ENCODE peak calls at places on chromosomes 3 and 15, in nine cellular contexts. W is upper lobe of right lung, K is ascending aorta, H is body of pancreas, O is right lobe of liver, G is AG04450, L is colonic mucosa, Q is pancreas, S is foreskin keratinocyte. A is an unnamed sample. For H3K27me3, the result is how much of the 10 kb centered on the place peaks cover.

GRCh38 chr15:36090276-36090946 is 489.0 kb upstream of the CDIN1 start:
- DNase-seq in W (no peak), K (no peak), H (no peak), O (no peak), G (no peak), L (no peak), Q (no peak), S (no peak), A (no peak)

GRCh38 chr3:37641556-37641955 is 220.1 kb upstream of the CTDSPL start:
- DNase-seq in W (no peak), K (no peak), H (no peak), O (no peak), G (no peak), L (no peak), Q (no peak), S (no peak), A (no peak)

GRCh38 chr15:29570121-29570930 is 251.9 kb downstream of the TJP1 start:
- DNase-seq in W (no peak), K (no peak), H (peak), O (peak), G (no peak), L (peak), Q (peak), S (no peak), A (no peak)

GRCh38 chr3:107242579-107242978 is 134.7 kb upstream of the CCDC54 start:
- DNase-seq in W (no peak), K (no peak), H (no peak), O (no peak), G (no peak), L (no peak), Q (no peak), S (no peak), A (no peak)

GRCh38 chr3:52504977-52505376 is 9.8 kb downstream of the STAB1 start:
- DNase-seq in W (no peak), K (no peak), H (no peak), O (no peak), G (no peak), L (no peak), Q (no peak), S (no peak), A (no peak)

GRCh38 chr3:54660599-54661210 is 267.2 kb downstream of the LRTM1 start:
- DNase-seq in W (no peak), K (no peak), H (peak), O (no peak), G (no peak), L (no peak), Q (no peak), S (no peak), A (no peak)

GRCh38 chr3:68306571-68306970 is 625.8 kb downstream of the TAFA4 start:
- DNase-seq in W (no peak), K (no peak), H (no peak), O (no peak), G (no peak), L (peak), Q (no peak), S (no peak), A (no peak)

GRCh38 chr3:104750581-104750980 is 616.1 kb upstream of the ALCAM start:
- DNase-seq in W (no peak), K (no peak), H (no peak), O (no peak), G (no peak), L (no peak), Q (no peak), S (no peak), A (no peak)

GRCh38 chr3:184399410-184399809 is 19.6 kb downstream of the CHRD start:
- DNase-seq in W (no peak), K (no peak), H (peak), O (no peak), G (peak), L (no peak), Q (no peak), S (peak), A (no peak)

GRCh38 chr3:129793356-129793755 is 100.2 kb downstream of the TMCC1 start:
- DNase-seq in W (no peak), K (no peak), H (no peak), O (no peak), G (no peak), L (no peak), Q (no peak), S (peak), A (no peak)

GRCh38 chr3:182793663-182794454 is 555 bp downstream of the ATP11B start:
- DNase-seq in W (peak), K (peak), H (peak), O (peak), G (no peak), L (peak), Q (peak), S (peak), A (peak)

GRCh38 chr3:80097674-80098073 is 329.9 kb upstream of the ROBO1 start:
- DNase-seq in W (no peak), K (no peak), H (no peak), O (no peak), G (no peak), L (no peak), Q (no peak), S (peak), A (no peak)

GRCh38 chr3:41418961-41419691 is 219.8 kb downstream of the CTNNB1 start:
- DNase-seq in W (no peak), K (no peak), H (no peak), O (no peak), G (peak), L (no peak), Q (no peak), S (peak), A (no peak)

GRCh38 chr3:186121271-186121670 is 12.4 kb upstream of the ETV5 start:
- DNase-seq in W (no peak), K (no peak), H (peak), O (no peak), G (no peak), L (no peak), Q (peak), S (no peak), A (no peak)

GRCh38 chr3:187352581-187353575 is 15.3 kb upstream of the RTP4 start:
- DNase-seq in W (no peak), K (no peak), H (no peak), O (no peak), G (no peak), L (peak), Q (no peak), S (peak), A (no peak)

GRCh38 chr15:79212589-79213139 is 69.9 kb upstream of the ANKRD34C start:
- DNase-seq in W (no peak), K (no peak), H (no peak), O (no peak), G (no peak), L (no peak), Q (no peak), S (no peak), A (no peak)

GRCh38 chr3:49869525-49870126 is at the start of gene CAMKV:
- DNase-seq in W (no peak), K (no peak), H (peak), O (no peak), G (no peak), L (no peak), Q (no peak), S (no peak), A (no peak)

GRCh38 chr3:43686333-43686699 is 4.4 kb upstream of the ABHD5 start:
- DNase-seq in W (no peak), K (no peak), H (no peak), O (no peak), G (no peak), L (no peak), Q (no peak), S (no peak), A (no peak)

GRCh38 chr3:55481067-55481917 is 5.8 kb downstream of the WNT5A start:
- DNase-seq in W (peak), K (no peak), H (peak), O (no peak), G (no peak), L (peak), Q (peak), S (peak), A (no peak)

GRCh38 chr15:70062321-70062956 is 35.3 kb downstream of the TLE3 start:
- DNase-seq in W (peak), K (peak), H (peak), O (no peak), G (peak), L (peak), Q (peak), S (peak), A (no peak)

GRCh38 chr3:37291275-37291700 is 116.9 kb upstream of the LRRFIP2 start:
- DNase-seq in W (no peak), K (no peak), H (no peak), O (no peak), G (peak), L (no peak), Q (no peak), S (peak), A (no peak)

GRCh38 chr3:156535162-156535627 is 19.7 kb downstream of the SSR3 start:
- DNase-seq in W (no peak), K (peak), H (peak), O (peak), G (peak), L (peak), Q (peak), S (peak), A (no peak)

GRCh38 chr3:93904568-93904967 is 69.1 kb downstream of the PROS1 start:
- DNase-seq in W (no peak), K (no peak), H (no peak), O (no peak), G (no peak), L (no peak), Q (no peak), S (peak), A (no peak)

GRCh38 chr3:52193059-52193458 is 4.9 kb upstream of the ALAS1 start:
- DNase-seq in W (no peak), K (no peak), H (no peak), O (peak), G (no peak), L (no peak), Q (no peak), S (no peak), A (no peak)

GRCh38 chr3:196708467-196708866 is 3.6 kb downstream of the CEP19 start:
- DNase-seq in W (no peak), K (no peak), H (no peak), O (no peak), G (no peak), L (no peak), Q (no peak), S (peak), A (no peak)

GRCh38 chr3:73512095-73512494 is 112.6 kb downstream of the PDZRN3 start:
- DNase-seq in W (no peak), K (no peak), H (no peak), O (no peak), G (peak), L (no peak), Q (no peak), S (no peak), A (no peak)

GRCh38 chr3:186053954-186054353 is 54.9 kb downstream of the ETV5 start:
- DNase-seq in W (no peak), K (no peak), H (no peak), O (no peak), G (peak), L (no peak), Q (no peak), S (no peak), A (no peak)

GRCh38 chr15:77877869-77878577 is 199.5 kb downstream of the TBC1D2B start:
- DNase-seq in W (no peak), K (no peak), H (no peak), O (no peak), G (no peak), L (no peak), Q (no peak), S (no peak), A (no peak)

DNA sequence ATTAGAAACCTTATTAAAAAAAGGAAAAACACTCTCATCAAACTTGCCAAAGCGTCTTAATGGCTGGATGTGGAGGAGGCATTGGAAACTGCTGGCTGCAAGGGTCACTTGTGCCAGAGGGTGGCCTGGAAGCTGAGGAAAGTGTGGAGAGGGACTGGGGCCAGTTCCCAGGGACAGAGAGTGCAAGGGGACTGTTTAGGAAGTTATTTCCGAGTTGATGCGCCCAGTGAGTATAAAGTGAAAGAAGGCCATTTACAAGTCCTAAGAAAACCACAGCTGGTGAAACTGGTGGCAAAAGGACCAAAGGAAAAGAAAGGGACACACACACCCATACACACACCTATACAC is 7.2 kb upstream of the KCTD6 start:
- DNase-seq in W (no peak), K (no peak), H (no peak), O (no peak), G (no peak), L (no peak), Q (no peak), S (no peak), A (no peak)
- H3K27ac ChIP-seq in W (no peak), K (no peak), H (no peak), O (no peak), G (no peak), L (no peak), Q (no peak), S (no peak), A (no peak)

GRCh38 chr3:14117468-14118399 is 6.9 kb downstream of the CHCHD4 start:
- DNase-seq in W (peak), K (no peak), H (no peak), O (no peak), G (no peak), L (peak), Q (no peak), S (no peak), A (no peak)

GRCh38 chr3:14118400-14119165 is 6.1 kb downstream of the CHCHD4 start:
- DNase-seq in W (peak), K (no peak), H (peak), O (peak), G (no peak), L (peak), Q (peak), S (peak), A (no peak)

GRCh38 chr3:14120111-14120920 is 4.4 kb downstream of the CHCHD4 start:
- DNase-seq in W (no peak), K (no peak), H (no peak), O (no peak), G (no peak), L (peak), Q (no peak), S (no peak), A (no peak)

GRCh38 chr3:14119651-14120050 is 5.0 kb downstream of the CHCHD4 start:
- DNase-seq in W (no peak), K (no peak), H (no peak), O (no peak), G (no peak), L (peak), Q (no peak), S (no peak), A (no peak)

DNA sequence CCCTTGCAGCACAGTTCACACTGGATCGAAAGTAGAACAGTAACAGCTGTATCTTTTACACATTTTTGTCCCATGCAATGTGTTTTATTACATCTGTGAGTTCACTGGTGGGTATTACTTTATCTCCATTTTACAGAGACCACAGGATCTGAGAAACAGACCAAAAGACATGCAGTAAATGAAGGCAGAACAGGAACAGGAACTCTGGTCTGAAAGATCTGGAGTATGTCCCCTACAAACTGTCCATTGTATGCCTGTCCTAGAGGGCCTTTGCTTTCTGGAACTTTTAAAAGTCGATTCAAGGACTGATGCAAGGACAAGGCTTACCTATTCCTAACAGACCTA is 5.5 kb downstream of the CHCHD4 start:
- DNase-seq in W (no peak), K (no peak), H (no peak), O (no peak), G (no peak), L (peak), Q (no peak), S (no peak), A (no peak)
- H3K27me3 ChIP-seq in W (under half), K (under half), H (under half), O (under half), G (under half), L (under half), Q (under half), S (under half), A (under half)

GRCh38 chr3:62201438-62202035 is 171.8 kb downstream of the FEZF2 start:
- DNase-seq in W (no peak), K (no peak), H (no peak), O (no peak), G (no peak), L (no peak), Q (no peak), S (peak), A (no peak)
- TF ChIP-seq CTCF in W (peak), K (no peak), H (peak), O (peak), G (peak), L (peak), Q (peak), S (peak), A (peak)

GRCh38 chr3:46282696-46283095 is 40.4 kb downstream of the CCR3 start:
- DNase-seq in W (no peak), K (no peak), H (no peak), O (no peak), G (no peak), L (no peak), Q (no peak), S (no peak), A (no peak)
- H3K27ac ChIP-seq in W (no peak), K (no peak), H (no peak), O (no peak), G (peak), L (no peak), Q (no peak), S (no peak), A (no peak)

DNA sequence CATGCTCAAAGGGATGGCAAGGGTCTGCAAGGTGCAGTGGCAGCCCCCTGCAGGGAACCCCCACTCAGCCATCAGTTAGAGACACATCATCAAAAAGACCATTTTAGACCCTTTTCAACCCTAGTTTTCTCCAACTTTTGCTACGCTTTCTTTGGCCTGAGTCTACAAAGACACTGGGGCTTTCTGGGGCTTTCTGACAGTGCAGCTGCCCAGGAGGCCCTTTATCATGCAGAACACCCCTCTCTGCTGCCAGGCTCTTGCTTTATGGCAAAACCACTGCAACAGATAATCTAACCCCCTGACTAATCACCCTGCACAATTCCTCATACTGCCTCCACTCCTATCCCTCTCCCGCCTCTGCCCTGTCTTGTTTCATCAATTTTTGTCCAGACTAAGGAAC is 2.4 kb downstream of the NMNAT3 start:
- DNase-seq in W (no peak), K (no peak), H (no peak), O (no peak), G (no peak), L (no peak), Q (no peak), S (no peak), A (no peak)
- H3K27me3 ChIP-seq in W (under half), K (under half), H (under half), O (under half), G (under half), L (under half), Q (under half), S (under half), A (under half)

DNA sequence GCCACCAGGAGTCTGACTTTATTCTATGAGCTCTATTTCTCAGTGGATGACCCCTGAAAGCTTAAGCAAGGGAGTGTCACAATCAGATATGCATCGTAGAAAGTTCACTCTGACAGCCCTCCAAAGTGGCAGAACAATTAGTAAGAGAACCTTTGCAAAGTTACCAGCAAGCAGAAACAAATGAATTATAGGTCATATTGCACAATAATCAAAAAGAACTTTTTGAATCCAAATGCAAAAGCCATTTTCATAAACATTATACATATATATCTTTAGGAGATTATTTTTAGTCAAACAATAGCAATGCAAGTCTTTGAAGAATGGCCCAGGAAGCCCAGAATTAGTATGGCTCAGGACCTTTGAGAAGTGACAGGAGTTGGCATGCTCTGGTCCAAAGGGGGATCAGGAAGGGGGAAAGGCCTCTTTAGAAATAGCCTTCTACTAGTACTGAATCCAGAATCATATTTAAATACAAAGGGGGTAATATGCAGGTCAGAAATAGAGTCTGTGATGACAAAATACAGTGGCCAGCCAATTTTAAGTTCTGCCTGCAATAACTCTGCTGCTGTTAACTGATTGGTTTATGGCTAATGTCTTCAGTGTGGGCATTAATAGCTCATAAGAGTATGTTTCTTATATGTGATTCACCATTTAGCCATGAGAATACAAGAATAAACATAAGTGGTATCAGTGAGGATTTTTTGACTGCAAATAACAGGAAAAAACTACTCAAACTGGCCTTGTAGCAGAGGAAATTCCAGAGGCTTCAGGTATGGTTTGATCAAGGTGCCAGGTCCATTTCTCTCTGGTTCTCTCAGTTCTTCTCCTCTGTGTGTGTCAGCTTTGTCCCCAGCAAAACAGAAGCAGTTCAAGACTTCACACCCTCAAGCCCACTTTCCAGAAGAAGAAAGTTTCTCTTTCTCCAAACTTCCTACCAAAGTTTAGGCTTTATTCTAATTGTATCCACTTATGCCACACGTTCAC is 17.0 kb upstream of the ITGB5 start:
- DNase-seq in W (no peak), K (no peak), H (no peak), O (no peak), G (no peak), L (no peak), Q (no peak), S (peak), A (no peak)
- TF ChIP-seq CTCF in W (no peak), K (no peak), H (no peak), O (no peak), G (no peak), L (no peak), Q (no peak), S (no peak), A (no peak)

A was measured in esophagus squamous epithelium.